ENCODE peak calls at places on chromosomes 3 and 15, in four cellular contexts. Y is fibroblast of lung, S is endothelial cell, M is lung. L is an unnamed sample.

GRCh38 chr3:37506968-37507535 is 332.7 kb upstream of the LRRFIP2 start:
- DNase-seq in Y (no peak), S (no peak), M (no peak), L (no peak)

GRCh38 chr15:68333775-68334470 is 56.4 kb downstream of the FEM1B start:
- DNase-seq in Y (peak; percentile 67), S (no peak), M (no peak), L (no peak)

GRCh38 chr3:8518138-8518537 is 16.5 kb downstream of the LMCD1 start:
- DNase-seq in Y (peak; percentile 85), S (no peak), M (no peak), L (no peak)

GRCh38 chr15:73403171-73403570 is 34.4 kb upstream of the HCN4 start:
- DNase-seq in Y (peak; percentile 50), S (no peak), M (no peak), L (no peak)

GRCh38 chr3:49295489-49296058 is 18.5 kb upstream of the C3orf62 start:
- DNase-seq in Y (peak; percentile 20), S (peak; percentile 18), M (no peak), L (no peak)

GRCh38 chr3:112984485-112984884 is 6.3 kb upstream of the GTPBP8 start:
- DNase-seq in Y (peak; percentile 6), S (no peak), M (peak; percentile 37), L (no peak)

GRCh38 chr15:24718289-24719082 is 42.9 kb downstream of the NPAP1 start:
- DNase-seq in Y (no peak), S (no peak), M (no peak), L (no peak)

GRCh38 chr15:62856466-62857246 is 185.9 kb upstream of the TPM1 start:
- DNase-seq in Y (no peak), S (no peak), M (no peak), L (no peak)

GRCh38 chr15:65856821-65857455 is 12.4 kb upstream of the RAB11A start:
- DNase-seq in Y (peak; percentile 32), S (peak; percentile 60), M (peak; percentile 66), L (peak; percentile 88)

GRCh38 chr3:81910244-81910852 is 148.9 kb upstream of the GBE1 start:
- DNase-seq in Y (peak; percentile 15), S (peak; percentile 39), M (no peak), L (peak; percentile 32)

GRCh38 chr15:73941871-73942635 is 15.8 kb downstream of the LOXL1 start:
- DNase-seq in Y (peak; percentile 55), S (no peak), M (no peak), L (peak; percentile 51)

GRCh38 chr3:18151199-18151598 is 273.9 kb downstream of the SATB1 start:
- DNase-seq in Y (no peak), S (no peak), M (no peak), L (no peak)

GRCh38 chr3:183158552-183159006 is 4.0 kb downstream of the LAMP3 start:
- DNase-seq in Y (peak; percentile 83), S (no peak), M (no peak), L (no peak)

GRCh38 chr3:115912372-115912771 is 289.1 kb downstream of the GAP43 start:
- DNase-seq in Y (no peak), S (no peak), M (peak; percentile 43), L (no peak)

GRCh38 chr3:184811999-184812844 is at the start of gene VPS8:
- DNase-seq in Y (peak; percentile 91), S (peak; percentile 97), M (peak; percentile 97), L (peak; percentile 99)

GRCh38 chr15:57610130-57610529 is 18.4 kb downstream of the MYZAP start:
- DNase-seq in Y (peak; percentile 67), S (no peak), M (no peak), L (peak; percentile 67)

GRCh38 chr15:69380100-69380725 is 33.9 kb upstream of the KIF23 start:
- DNase-seq in Y (no peak), S (peak; percentile 25), M (no peak), L (peak; percentile 28)

GRCh38 chr15:76204916-76205460 is 106.3 kb downstream of the ETFA start:
- DNase-seq in Y (no peak), S (no peak), M (no peak), L (no peak)

GRCh38 chr3:67362686-67363085 is 291.7 kb downstream of the SUCLG2 start:
- DNase-seq in Y (peak; percentile 37), S (no peak), M (no peak), L (peak; percentile 41)

GRCh38 chr3:4107430-4107829 is 195.7 kb upstream of the SETMAR start:
- DNase-seq in Y (no peak), S (no peak), M (no peak), L (no peak)
- TF ChIP-seq CTCF in Y (no peak), S (no peak), M (no peak), L (no peak)

GRCh38 chr3:99175276-99175801 is 273.8 kb upstream of the DCBLD2 start:
- DNase-seq in Y (no peak), S (no peak), M (no peak), L (no peak)

GRCh38 chr3:99170867-99171517 is 269.5 kb upstream of the DCBLD2 start:
- DNase-seq in Y (no peak), S (no peak), M (no peak), L (no peak)

GRCh38 chr3:99171815-99172214 is 270.3 kb upstream of the DCBLD2 start:
- DNase-seq in Y (no peak), S (no peak), M (no peak), L (no peak)

GRCh38 chr3:99176169-99176964 is 274.9 kb upstream of the DCBLD2 start:
- DNase-seq in Y (no peak), S (no peak), M (no peak), L (no peak)

DNA sequence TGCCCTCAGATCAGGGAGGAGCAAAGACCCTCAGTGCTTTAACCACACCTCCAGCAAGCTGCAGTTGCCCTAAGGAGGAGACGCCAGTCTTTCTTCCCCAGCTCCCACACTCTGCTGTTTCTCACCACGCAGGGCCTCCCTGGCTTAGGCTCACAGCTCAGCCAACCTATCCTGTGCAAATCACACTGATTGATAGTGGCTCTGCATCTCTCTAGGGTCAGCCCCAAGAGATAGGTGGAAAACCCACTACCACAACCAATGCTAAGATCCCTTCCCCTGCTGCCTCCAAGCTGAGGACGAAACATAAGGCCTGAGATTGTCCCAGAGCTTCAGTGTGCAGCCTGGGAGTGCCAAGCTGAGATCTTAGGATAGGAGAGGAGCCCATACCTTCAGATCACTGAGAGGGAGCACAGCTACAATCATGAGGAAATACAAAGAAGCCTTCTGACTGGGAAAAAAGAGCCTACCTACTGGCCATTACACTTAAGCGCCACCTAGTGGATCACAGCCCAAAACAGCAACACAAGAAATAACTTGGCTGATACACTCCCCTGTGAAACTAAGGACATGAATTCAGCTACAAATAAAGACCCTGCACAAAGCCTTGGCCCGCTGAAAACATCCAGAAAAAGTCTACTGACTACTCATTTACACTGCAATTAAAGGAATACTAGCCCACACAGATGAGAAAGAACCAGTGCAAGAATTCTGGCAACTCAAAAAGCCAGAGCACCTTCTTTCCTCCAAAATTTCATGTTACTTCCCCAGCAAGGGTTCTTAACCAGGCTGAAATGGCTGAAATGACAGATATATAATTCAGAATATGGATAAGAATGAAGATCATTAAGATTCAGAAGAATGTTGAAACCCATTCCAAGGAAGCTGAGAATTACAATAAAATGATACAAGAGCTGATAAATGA is 271.5 kb upstream of the DCBLD2 start:
- DNase-seq in Y (peak; percentile 71), S (peak; percentile 68), M (peak; percentile 59), L (peak; percentile 66)
- TF ChIP-seq CTCF in Y (peak; percentile 93), S (peak; percentile 57), M (no peak), L (peak; percentile 61)

GRCh38 chr15:80636675-80637074 is 58.4 kb upstream of the ABHD17C start:
- DNase-seq in Y (no peak), S (no peak), M (no peak), L (no peak)
- TF ChIP-seq CTCF in Y (no peak), S (no peak), M (no peak), L (no peak)

GRCh38 chr3:138686771-138687221 is 78.2 kb downstream of the FAIM start:
- DNase-seq in Y (peak; percentile 95), S (no peak), M (no peak), L (peak; percentile 34)

GRCh38 chr3:138690036-138690435 is 81.5 kb downstream of the FAIM start:
- DNase-seq in Y (no peak), S (no peak), M (no peak), L (no peak)

GRCh38 chr3:138687236-138687635 is 78.7 kb downstream of the FAIM start:
- DNase-seq in Y (no peak), S (no peak), M (no peak), L (no peak)

GRCh38 chr3:138692152-138692551 is 83.6 kb downstream of the FAIM start:
- DNase-seq in Y (no peak), S (no peak), M (no peak), L (no peak)

DNA sequence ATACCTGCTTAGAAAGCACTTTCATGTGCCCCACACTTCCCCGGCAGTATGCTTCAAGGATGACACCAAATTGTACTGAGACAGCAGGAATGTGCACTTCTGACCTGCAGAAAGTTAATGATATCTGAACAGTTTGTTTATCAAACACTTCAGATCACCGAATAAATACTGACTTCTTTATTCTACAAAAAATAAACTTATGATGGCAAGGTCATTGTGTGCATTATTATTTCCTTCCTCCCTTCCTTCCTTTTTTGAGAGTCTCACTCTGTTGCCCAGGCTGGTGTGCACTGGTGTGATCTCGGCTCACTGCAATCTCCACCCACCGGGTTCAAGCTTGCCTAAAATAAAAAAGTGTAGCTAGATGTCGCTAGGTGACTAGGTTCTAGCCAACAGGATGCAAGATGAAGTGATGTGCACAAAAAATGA is 80.3 kb downstream of the FAIM start:
- DNase-seq in Y (no peak), S (no peak), M (no peak), L (no peak)
- TF ChIP-seq CTCF in Y (no peak), S (no peak), M (no peak), L (no peak)

GRCh38 chr3:85342915-85343314 is 384.1 kb downstream of the CADM2 start:
- DNase-seq in Y (peak; percentile 3), S (peak; percentile 44), M (no peak), L (peak; percentile 32)
- TF ChIP-seq CTCF in Y (peak; percentile 18), S (no peak), M (no peak), L (peak; percentile 31)

DNA sequence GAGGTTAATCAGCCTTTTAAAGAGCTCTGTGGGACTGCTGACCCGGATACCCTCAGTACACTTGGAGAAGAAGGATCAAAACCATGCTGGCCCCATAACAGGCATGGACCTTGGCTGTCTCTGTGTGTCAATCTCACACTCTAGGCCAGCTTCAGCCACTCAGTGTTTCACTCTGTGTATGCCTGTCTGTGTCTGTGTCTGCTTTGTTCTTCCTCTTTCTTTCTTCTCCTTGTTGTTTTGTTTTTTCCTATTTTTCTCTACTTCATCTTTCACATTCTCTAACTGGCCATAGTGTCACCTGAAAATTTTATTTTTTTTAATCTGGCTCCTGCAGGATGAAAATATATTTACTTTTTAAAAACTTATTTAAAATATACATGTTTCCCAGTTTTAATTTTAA is 51.1 kb downstream of the SERP1 start:
- DNase-seq in Y (no peak), S (no peak), M (no peak), L (no peak)
- TF ChIP-seq CTCF in Y (no peak), S (no peak), M (no peak), L (no peak)

GRCh38 chr3:78274475-78275065 is 1234.7 kb downstream of the ROBO2 start:
- DNase-seq in Y (no peak), S (no peak), M (no peak), L (no peak)
- TF ChIP-seq CTCF in Y (no peak), S (no peak), M (no peak), L (no peak)

DNA sequence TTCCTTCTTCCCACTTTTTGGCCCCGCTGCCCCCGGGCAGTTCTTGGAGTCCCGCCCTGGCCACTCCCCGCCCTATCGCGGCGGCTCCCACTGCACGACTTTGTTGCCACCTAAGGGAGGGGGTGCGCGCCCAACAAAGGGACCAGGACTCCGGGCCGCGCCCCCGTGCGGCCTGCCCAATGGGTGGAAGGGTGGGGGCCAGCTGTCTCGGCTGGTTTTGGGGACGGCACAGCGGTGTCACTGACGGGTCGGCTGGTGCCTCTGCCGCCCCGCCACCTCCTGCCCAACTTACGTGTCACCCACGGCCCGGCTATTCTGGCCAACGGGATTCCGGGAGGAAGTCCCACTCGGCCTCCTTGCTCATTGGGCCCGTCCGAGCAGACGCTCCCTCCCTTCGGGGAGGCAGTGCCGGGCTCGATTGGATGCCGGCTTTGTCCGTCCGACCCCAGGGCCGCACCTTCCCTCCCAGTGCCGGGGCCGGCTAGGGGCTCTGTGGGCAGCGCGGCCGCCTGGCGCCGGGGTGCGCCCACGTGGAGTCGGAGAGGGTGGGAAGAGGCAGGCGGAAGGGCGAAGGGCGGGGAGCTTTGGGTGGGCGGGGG is at the start of gene GOLIM4:
- DNase-seq in Y (peak; percentile 99), S (peak; percentile 91), M (peak; percentile 95), L (peak; percentile 99)
- TF ChIP-seq CTCF in Y (no peak), S (no peak), M (no peak), L (no peak)

L was measured in Calu3.